ENCODE peak calls at places on chromosomes 12 and 14, in eight cellular contexts. P is RPMI7951, F is substantia nigra, Q is pulmonary artery endothelial cell, E is NCI-H2171, M is AG08395, V is GM10248, Z is GOT3. T is an unnamed sample.

GRCh38 chr12:96237465-96238077 is 43.4 kb downstream of the ELK3 start:
- DNase-seq in P (peak), F (no peak), Q (peak), E (no peak), M (peak), V (no peak), Z (no peak), T (no peak)

GRCh38 chr12:123912415-123913385 is 59.9 kb downstream of the CCDC92 start:
- DNase-seq in P (no peak), F (no peak), Q (no peak), E (peak), M (no peak), V (no peak), Z (no peak), T (no peak)

GRCh38 chr12:85708775-85709174 is 127.4 kb downstream of the RASSF9 start:
- DNase-seq in P (no peak), F (no peak), Q (no peak), E (no peak), M (no peak), V (no peak), Z (no peak), T (no peak)

GRCh38 chr12:32181498-32182175 is 75.0 kb downstream of the BICD1 start:
- DNase-seq in P (no peak), F (no peak), Q (no peak), E (peak), M (peak), V (no peak), Z (no peak), T (no peak)

GRCh38 chr12:13546231-13546630 is 349.7 kb downstream of the EMP1 start:
- DNase-seq in P (no peak), F (no peak), Q (no peak), E (no peak), M (no peak), V (no peak), Z (no peak), T (no peak)

GRCh38 chr12:115012861-115013667 is 329.1 kb upstream of the TBX3 start:
- DNase-seq in P (no peak), F (no peak), Q (no peak), E (no peak), M (no peak), V (no peak), Z (no peak), T (no peak)

GRCh38 chr14:96466918-96467317 is 35.3 kb upstream of the PAPOLA start:
- DNase-seq in P (no peak), F (no peak), Q (no peak), E (no peak), M (no peak), V (no peak), Z (no peak), T (no peak)

GRCh38 chr14:94685166-94685581 is 73.0 kb downstream of the SERPINA3 start:
- DNase-seq in P (no peak), F (no peak), Q (no peak), E (peak), M (no peak), V (no peak), Z (no peak), T (no peak)

GRCh38 chr14:94903338-94903737 is 133.4 kb upstream of the GSC start:
- DNase-seq in P (no peak), F (no peak), Q (no peak), E (no peak), M (no peak), V (no peak), Z (no peak), T (no peak)

GRCh38 chr12:83408841-83409240 is 722.1 kb downstream of the TMTC2 start:
- DNase-seq in P (no peak), F (no peak), Q (no peak), E (no peak), M (no peak), V (no peak), Z (no peak), T (no peak)

GRCh38 chr14:68792022-68792829 is 641 bp downstream of the ZFP36L1 start:
- DNase-seq in P (peak), F (no peak), Q (no peak), E (no peak), M (no peak), V (peak), Z (no peak), T (no peak)

GRCh38 chr12:119446459-119446858 is 111.9 kb downstream of the CCDC60 start:
- DNase-seq in P (peak), F (no peak), Q (no peak), E (no peak), M (no peak), V (no peak), Z (no peak), T (no peak)

GRCh38 chr12:46843811-46844210 is 18.0 kb upstream of the SLC38A4 start:
- DNase-seq in P (no peak), F (no peak), Q (no peak), E (no peak), M (peak), V (no peak), Z (no peak), T (no peak)

GRCh38 chr12:11884661-11885060 is 186.1 kb upstream of the BCL2L14 start:
- DNase-seq in P (peak), F (no peak), Q (peak), E (no peak), M (no peak), V (no peak), Z (no peak), T (no peak)

GRCh38 chr14:95979339-95980042 is 59.7 kb upstream of the C14orf132 start:
- DNase-seq in P (peak), F (no peak), Q (no peak), E (no peak), M (no peak), V (no peak), Z (no peak), T (no peak)

GRCh38 chr14:95485222-95485819 is 31.1 kb downstream of the SYNE3 start:
- DNase-seq in P (no peak), F (no peak), Q (no peak), E (no peak), M (no peak), V (no peak), Z (no peak), T (no peak)

GRCh38 chr14:32254952-32255679 is 52.0 kb upstream of the RNU6-8 start:
- DNase-seq in P (peak), F (peak), Q (peak), E (peak), M (peak), V (peak), Z (peak), T (no peak)

T was measured in GM12878.